ENCODE peak calls at places on chromosomes 12 and 14, in five cellular contexts. O is astrocyte; B is transverse colon; N is MG63; F is stimulated activated CD4-positive, alpha-beta T cell treated with anti-CD3 and anti-CD28 coated beads, Interleukin-15, amount 100 ng/mL, for 24 hours. H is an unnamed sample.

GRCh38 chr12:102023343-102023930 is 38.4 kb downstream of the WASHC3 start:
- DNase-seq in O (peak; percentile 86), B (no peak), N (peak; percentile 5), F (no peak), H (no peak)

GRCh38 chr14:21092147-21093011 is 6.1 kb downstream of the ZNF219 start:
- DNase-seq in O (no peak), B (peak; percentile 92), N (peak; percentile 49), F (peak; percentile 93), H (peak; percentile 91)

GRCh38 chr12:113056631-113057488 is at the start of gene DTX1:
- DNase-seq in O (no peak), B (no peak), N (no peak), F (peak; percentile 65), H (peak; percentile 57)

GRCh38 chr14:53979141-53979673 is 22.6 kb upstream of the BMP4 start:
- DNase-seq in O (peak; percentile 84), B (no peak), N (no peak), F (no peak), H (no peak)

GRCh38 chr14:104843006-104843405 is 22.1 kb upstream of the CEP170B start:
- DNase-seq in O (no peak), B (no peak), N (no peak), F (no peak), H (no peak)

GRCh38 chr14:85463512-85463911 is 66.4 kb upstream of the FLRT2 start:
- DNase-seq in O (no peak), B (no peak), N (no peak), F (no peak), H (no peak)

GRCh38 chr12:92042791-92043531 is 102.7 kb downstream of the BTG1 start:
- DNase-seq in O (no peak), B (no peak), N (no peak), F (no peak), H (no peak)

GRCh38 chr12:121942145-121942718 is 23.8 kb downstream of the CFAP251 start:
- DNase-seq in O (peak; percentile 96), B (no peak), N (no peak), F (no peak), H (no peak)

GRCh38 chr12:19168634-19169033 is 39.1 kb downstream of the PLEKHA5 start:
- DNase-seq in O (no peak), B (no peak), N (no peak), F (no peak), H (no peak)

GRCh38 chr14:100890451-100890850 is 13.1 kb downstream of the RTL1 start:
- DNase-seq in O (no peak), B (no peak), N (no peak), F (no peak), H (no peak)

GRCh38 chr12:57193706-57194245 is 22.8 kb upstream of the NXPH4 start:
- DNase-seq in O (no peak), B (no peak), N (no peak), F (no peak), H (no peak)

GRCh38 chr12:51482808-51483532 is 58.3 kb downstream of the SLC4A8 start:
- DNase-seq in O (no peak), B (no peak), N (no peak), F (peak; percentile 33), H (no peak)

H was measured in D341Med.